ENCODE peak calls at places on chromosomes 12 and 14, in four cellular contexts. M is HepG2, K is A549, F is K562. J is an unnamed sample.

GRCh38 chr14:64938972-64939816 is 3.4 kb downstream of the GPX2 start:
- DNase-seq in M (no peak), F (no peak), K (no peak), J (no peak)

GRCh38 chr12:130354407-130354806 is 16.7 kb downstream of the PIWIL1 start:
- DNase-seq in M (no peak), K (no peak), F (no peak), J (no peak)

GRCh38 chr14:96821501-96821900 is 24.3 kb downstream of the VRK1 start:
- DNase-seq in F (no peak), K (no peak), M (no peak), J (no peak)

GRCh38 chr12:25276199-25276937 is 25.6 kb upstream of the KRAS start:
- DNase-seq in K (peak), F (peak), M (peak), J (peak)

GRCh38 chr12:105033851-105034250 is 47.7 kb downstream of the NOPCHAP1 start:
- DNase-seq in M (no peak), F (no peak), K (no peak), J (no peak)

GRCh38 chr14:61533513-61534255 is 161.6 kb upstream of the HIF1A start:
- DNase-seq in M (no peak), K (no peak), F (no peak), J (no peak)

GRCh38 chr14:83473846-83474245 is 1940.2 kb upstream of the SEL1L start:
- DNase-seq in M (no peak), F (no peak), K (no peak), J (peak)

GRCh38 chr12:57722716-57723629 is 15.6 kb downstream of the AGAP2 start:
- DNase-seq in F (no peak), K (no peak), M (no peak), J (no peak)

GRCh38 chr12:119949145-119949544 is 39.9 kb upstream of the BICDL1 start:
- DNase-seq in F (no peak), M (no peak), K (no peak), J (no peak)

GRCh38 chr14:92352158-92352985 is 29.4 kb downstream of the SLC24A4 start:
- DNase-seq in K (peak), F (peak), M (peak), J (no peak)

GRCh38 chr14:29752221-29752923 is 175.3 kb downstream of the PRKD1 start:
- DNase-seq in K (no peak), F (no peak), M (no peak), J (no peak)

GRCh38 chr12:98106201-98106600 is 409.2 kb upstream of the TMPO start:
- DNase-seq in K (no peak), F (no peak), M (no peak), J (no peak)

GRCh38 chr14:22791302-22791701 is 23.9 kb downstream of the SLC7A7 start:
- DNase-seq in K (no peak), M (no peak), F (peak), J (peak)

GRCh38 chr12:21336656-21337055 is 1.9 kb upstream of the SLCO1A2 start:
- DNase-seq in K (no peak), F (no peak), M (peak), J (no peak)

GRCh38 chr12:122871851-122872785 is 23.8 kb downstream of the VPS37B start:
- DNase-seq in F (no peak), M (no peak), K (no peak), J (peak)

GRCh38 chr12:6703631-6704030 is 3.0 kb upstream of the PIANP start:
- DNase-seq in F (peak), K (peak), M (peak), J (peak)

GRCh38 chr12:47799357-47799955 is 20.2 kb downstream of the HDAC7 start:
- DNase-seq in K (no peak), M (no peak), F (no peak), J (no peak)

GRCh38 chr12:11662369-11662768 is 12.9 kb downstream of the ETV6 start:
- DNase-seq in F (no peak), M (no peak), K (no peak), J (no peak)

GRCh38 chr14:87283547-87283946 is 709.4 kb downstream of the GALC start:
- DNase-seq in F (no peak), M (no peak), K (no peak), J (no peak)

GRCh38 chr12:112419269-112420133 is 754 bp downstream of the PTPN11 start:
- DNase-seq in F (peak), M (peak), K (peak), J (peak)

GRCh38 chr14:56751471-56751870 is 58.8 kb downstream of the OTX2 start:
- DNase-seq in K (peak), F (no peak), M (no peak), J (no peak)

GRCh38 chr14:92449404-92449975 is 64.1 kb upstream of the RIN3 start:
- DNase-seq in M (no peak), K (no peak), F (no peak), J (no peak)

DNA sequence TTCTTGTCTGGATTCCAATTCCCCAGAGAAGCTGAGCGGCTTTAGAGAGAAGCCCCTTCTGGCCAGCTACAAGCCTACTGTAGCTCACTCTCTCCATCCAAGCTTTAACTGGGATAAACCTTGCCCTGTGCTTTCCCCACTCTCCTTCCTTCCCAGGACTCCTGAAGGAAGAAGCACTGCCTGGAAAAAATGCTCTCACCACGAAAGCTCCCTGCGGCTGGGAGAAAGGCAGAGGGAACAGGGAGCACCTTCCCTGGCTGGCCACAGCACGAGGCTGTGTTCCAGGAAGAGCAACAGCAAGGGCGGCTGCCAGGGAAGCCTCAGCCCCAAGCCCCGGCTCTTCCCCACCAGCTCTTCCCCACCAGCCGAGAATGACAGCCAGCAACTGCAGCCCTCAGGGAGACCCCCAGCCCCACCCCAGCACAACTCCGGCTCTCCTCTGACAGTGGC is 40.8 kb upstream of the PNMA1 start:
- DNase-seq in F (no peak), K (no peak), M (no peak), J (peak)
- TF ChIP-seq MAZ in F (no peak), K (no peak), M (no peak), J (no peak)

GRCh38 chr12:117190210-117190781 is at the start of gene FBXO21:
- DNase-seq in M (peak), F (peak), K (peak), J (peak)

GRCh38 chr12:117193903-117194302 is 3.6 kb upstream of the FBXO21 start:
- DNase-seq in M (no peak), K (no peak), F (no peak), J (no peak)

GRCh38 chr12:117188961-117189724 is 1.1 kb downstream of the FBXO21 start:
- DNase-seq in F (no peak), M (no peak), K (no peak), J (peak)

GRCh38 chr12:117189725-117190209 is 503 bp downstream of the FBXO21 start:
- DNase-seq in M (peak), K (peak), F (peak), J (peak)

GRCh38 chr12:117192057-117192456 is 1.8 kb upstream of the FBXO21 start:
- DNase-seq in K (no peak), F (peak), M (no peak), J (no peak)
- TF ChIP-seq MAZ in K (no peak), F (no peak), M (no peak), J (no peak)

GRCh38 chr14:76320486-76320885 is 55.5 kb upstream of the ESRRB start:
- DNase-seq in M (no peak), F (no peak), K (no peak), J (no peak)
- TF ChIP-seq MAZ in M (no peak), F (no peak), K (no peak), J (no peak)

GRCh38 chr12:124927325-124928094 is 13.1 kb upstream of the UBC start:
- DNase-seq in K (peak), F (peak), M (peak), J (peak)
- TF ChIP-seq MAZ in K (peak), F (peak), M (peak), J (no peak)

GRCh38 chr12:690466-690865 is 27.2 kb upstream of the NINJ2 start:
- DNase-seq in K (no peak), M (no peak), F (no peak), J (no peak)

GRCh38 chr12:684416-684815 is 21.2 kb upstream of the NINJ2 start:
- DNase-seq in K (no peak), F (no peak), M (no peak), J (no peak)

GRCh38 chr12:681857-682256 is 18.6 kb upstream of the NINJ2 start:
- DNase-seq in K (no peak), F (no peak), M (no peak), J (no peak)

DNA sequence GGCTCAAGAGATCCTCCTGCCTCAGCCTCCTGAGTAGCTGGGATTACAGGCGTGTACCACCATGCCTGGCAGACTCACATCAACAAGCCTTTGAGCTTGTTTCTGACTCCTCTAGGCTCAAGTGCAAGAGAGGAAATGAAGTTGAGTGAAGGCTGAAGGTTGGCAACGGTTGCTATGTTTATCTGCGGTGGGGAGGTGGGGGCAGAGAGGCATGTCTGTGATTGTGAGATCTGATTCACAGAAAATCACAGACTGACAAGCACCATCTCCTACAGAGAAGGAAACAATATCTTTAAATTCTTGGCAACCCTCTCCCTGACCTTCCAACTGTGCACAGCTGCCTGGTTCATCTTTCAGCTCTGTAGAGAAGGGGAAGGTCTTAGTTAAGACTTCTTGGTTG is 22.1 kb upstream of the NINJ2 start:
- DNase-seq in K (no peak), M (no peak), F (no peak), J (peak)
- TF ChIP-seq MAZ in K (no peak), M (no peak), F (no peak), J (peak)

GRCh38 chr12:52011602-52012214 is 5.0 kb downstream of the TAMALIN start:
- DNase-seq in F (no peak), K (no peak), M (peak), J (no peak)
- TF ChIP-seq MAZ in F (no peak), K (no peak), M (no peak), J (no peak)

GRCh38 chr14:67524152-67524963 is 8.7 kb upstream of the PLEKHH1 start:
- DNase-seq in M (no peak), F (peak), K (no peak), J (no peak)
- TF ChIP-seq MAZ in M (no peak), F (no peak), K (no peak), J (no peak)

DNA sequence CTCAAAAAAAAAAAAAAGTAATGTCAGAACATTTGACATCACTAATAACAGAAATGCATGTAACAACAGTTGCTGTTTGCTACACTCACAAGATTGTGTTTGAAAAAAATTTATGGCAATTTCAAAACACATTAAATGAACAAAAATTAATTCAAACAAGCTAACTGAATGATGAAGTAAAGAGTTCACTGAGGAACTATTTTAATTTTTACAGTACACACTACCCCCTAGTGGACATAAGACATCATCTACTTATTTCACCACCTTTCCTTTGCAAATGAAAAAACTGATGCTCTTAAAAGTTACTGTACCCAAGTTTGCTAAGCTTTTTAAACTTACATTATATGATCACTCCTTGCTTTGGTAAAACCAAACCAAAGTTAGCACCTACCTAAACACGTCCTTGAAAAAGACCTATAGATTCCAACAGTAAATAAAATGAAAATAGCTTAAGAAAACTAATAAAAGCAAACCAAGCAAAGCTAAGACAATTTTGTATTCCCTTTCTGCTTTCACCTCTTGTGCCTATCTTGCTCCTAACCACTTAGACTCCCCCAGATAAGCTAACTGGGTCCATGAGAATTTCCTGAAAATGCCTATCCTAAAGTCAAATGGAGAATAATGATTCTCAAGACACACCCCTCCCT is 22.2 kb downstream of the UBE2N start:
- DNase-seq in F (peak), M (peak), K (peak), J (peak)
- TF ChIP-seq MAZ in F (no peak), M (no peak), K (no peak), J (no peak)

DNA sequence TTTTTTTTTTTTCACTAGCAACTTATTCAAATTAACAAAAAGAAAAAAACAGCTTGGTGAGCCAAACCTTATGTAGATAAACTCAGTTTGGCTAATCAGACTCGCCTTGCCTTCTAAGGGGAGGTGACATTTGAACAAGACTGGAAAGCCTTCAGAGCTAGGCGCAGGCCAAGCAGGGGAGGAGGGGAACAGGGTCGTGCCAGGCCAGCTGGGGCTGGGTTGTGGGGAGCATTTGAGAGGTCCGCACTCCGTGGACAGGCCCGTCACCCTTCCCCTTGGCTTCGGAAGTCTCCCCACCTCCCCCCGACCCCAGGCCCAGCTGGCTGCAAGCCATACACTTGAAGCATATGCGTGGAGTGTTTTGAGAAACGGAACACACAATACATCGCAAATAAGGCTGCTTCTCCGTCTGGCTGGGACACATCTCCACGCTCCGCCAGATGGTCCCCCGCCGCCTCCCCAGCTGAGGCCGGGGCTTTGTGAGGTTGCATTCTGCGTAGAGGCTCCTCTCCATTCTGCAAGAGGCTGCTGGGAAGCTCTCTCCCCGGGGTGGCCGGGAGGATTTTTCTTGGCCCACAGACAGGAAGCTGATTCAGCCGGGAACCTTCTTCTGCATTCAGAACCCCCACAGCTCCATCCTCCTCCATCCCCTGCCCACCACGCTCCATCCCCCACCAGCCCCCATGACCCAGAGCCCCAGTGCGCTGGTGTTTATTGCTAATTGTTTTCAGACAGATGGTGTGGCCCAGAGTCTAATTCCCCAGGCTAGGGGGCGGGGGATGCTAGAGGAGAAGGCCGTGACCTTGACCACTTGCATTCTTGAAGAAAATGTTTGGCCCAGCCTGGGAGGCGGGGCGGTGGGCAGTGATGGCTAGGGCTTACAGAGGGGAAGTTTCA is 88.2 kb upstream of the NCOR2 start:
- DNase-seq in M (no peak), K (peak), F (no peak), J (peak)
- TF ChIP-seq MAZ in M (no peak), K (no peak), F (no peak), J (peak)

DNA sequence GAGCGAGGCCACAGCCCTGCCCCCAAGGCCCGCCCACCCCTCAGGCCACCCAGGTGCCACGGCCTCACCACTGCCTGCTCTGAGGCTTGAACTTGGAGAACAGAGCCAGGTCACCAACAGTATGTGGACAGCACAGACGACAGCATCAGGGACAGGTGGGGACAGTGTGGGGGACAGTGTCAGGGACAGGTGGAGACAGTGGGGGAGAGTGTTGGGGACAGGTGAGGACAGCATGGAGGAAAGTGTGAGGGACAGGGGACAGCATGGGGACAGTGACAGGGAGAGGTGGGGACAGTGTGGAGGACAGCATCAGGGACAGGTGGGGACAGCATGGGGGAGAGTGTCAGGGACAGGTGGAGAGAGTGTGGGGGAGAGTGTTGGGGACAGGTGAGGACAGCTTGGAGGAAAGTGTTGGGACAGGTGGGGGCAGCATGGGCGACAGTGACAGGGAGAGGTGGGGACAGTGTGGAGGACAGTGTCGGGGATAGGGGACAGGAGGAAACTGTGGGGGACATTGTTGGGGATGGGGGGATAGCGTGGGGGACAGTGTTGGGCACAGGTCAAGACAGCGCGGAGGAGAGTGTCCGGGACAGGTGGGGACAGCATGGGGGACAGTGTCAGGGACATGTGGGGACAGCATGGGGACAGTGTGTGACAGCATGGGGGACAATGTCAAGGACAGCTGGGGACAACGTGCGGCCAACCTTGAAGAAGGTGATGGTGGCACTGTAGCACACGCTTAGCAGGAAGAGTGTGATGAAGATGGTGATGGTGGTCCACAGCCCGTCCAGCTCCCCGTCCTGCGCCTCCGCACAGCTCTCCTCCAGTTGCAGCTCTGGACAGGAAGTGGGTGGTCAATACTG is 114.9 kb downstream of the TMEM121 start:
- DNase-seq in K (no peak), M (no peak), F (no peak), J (no peak)
- TF ChIP-seq MAZ in K (no peak), M (no peak), F (no peak), J (no peak)

J was measured in IMR-90.